ENCODE peak calls at places on chromosomes 13 and 19, in six cellular contexts. Q is GM12865, Y is psoas muscle, J is A549, K is Peyer's patch, O is foreskin fibroblast. T is an unnamed sample.

GRCh38 chr13:99307648-99308339 is 595 bp upstream of the GPR183 start:
- DNase-seq in Q (peak), Y (no peak), J (no peak), K (no peak), O (peak), T (peak)

GRCh38 chr13:99086869-99087129 is 108.9 kb upstream of the DOCK9 start:
- DNase-seq in Q (no peak), Y (no peak), J (peak), K (peak), O (peak), T (no peak)

GRCh38 chr13:49986471-49986870 is 10.4 kb upstream of the TRIM13 start:
- DNase-seq in Q (no peak), Y (no peak), J (no peak), K (no peak), O (no peak), T (no peak)

GRCh38 chr13:51726446-51727185 is 77.3 kb downstream of the DHRS12 start:
- DNase-seq in Q (no peak), Y (no peak), J (no peak), K (no peak), O (peak), T (peak)

GRCh38 chr13:61253105-61253877 is 162.4 kb downstream of the PCDH20 start:
- DNase-seq in Q (peak), Y (no peak), J (no peak), K (no peak), O (no peak), T (no peak)

GRCh38 chr19:29680447-29680846 is 15.2 kb downstream of the PLEKHF1 start:
- DNase-seq in Q (peak), Y (peak), J (no peak), K (peak), O (no peak), T (no peak)

GRCh38 chr19:36488816-36489138 is 584 bp downstream of the ZNF566 start:
- DNase-seq in Q (peak), Y (peak), J (peak), K (no peak), O (peak), T (no peak)

GRCh38 chr19:33390908-33391630 is 17.6 kb downstream of the CEBPG start:
- DNase-seq in Q (no peak), Y (no peak), J (no peak), K (peak), O (no peak), T (no peak)

GRCh38 chr13:108924154-108924940 is 294.9 kb downstream of the MYO16 start:
- DNase-seq in Q (no peak), Y (no peak), J (no peak), K (no peak), O (no peak), T (no peak)

GRCh38 chr19:42081584-42082258 is 5.8 kb downstream of the ZNF574 start:
- DNase-seq in Q (peak), Y (no peak), J (peak), K (no peak), O (peak), T (no peak)

GRCh38 chr13:103525530-103525929 is 459.3 kb upstream of the SLC10A2 start:
- DNase-seq in Q (no peak), Y (no peak), J (no peak), K (no peak), O (no peak), T (no peak)

GRCh38 chr13:25171170-25171516 is 945 bp downstream of the AMER2 start:
- DNase-seq in Q (no peak), Y (no peak), J (no peak), K (no peak), O (no peak), T (no peak)

GRCh38 chr19:21202865-21203494 is 61.1 kb downstream of the ZNF431 start:
- DNase-seq in Q (peak), Y (no peak), J (peak), K (no peak), O (no peak), T (no peak)

GRCh38 chr13:95641961-95642621 is 2.4 kb downstream of the DZIP1 start:
- DNase-seq in Q (peak), Y (peak), J (no peak), K (peak), O (peak), T (no peak)

GRCh38 chr19:33388231-33388816 is 14.8 kb downstream of the CEBPG start:
- DNase-seq in Q (no peak), Y (peak), J (no peak), K (peak), O (no peak), T (no peak)

GRCh38 chr19:6442087-6442688 is 8.6 kb upstream of the SLC25A41 start:
- DNase-seq in Q (no peak), Y (no peak), J (no peak), K (no peak), O (no peak), T (no peak)

GRCh38 chr13:67977081-67977480 is 746.9 kb upstream of the PCDH9 start:
- DNase-seq in Q (no peak), Y (no peak), J (no peak), K (no peak), O (no peak), T (no peak)

GRCh38 chr13:38686635-38687245 is at the start of gene FREM2:
- DNase-seq in Q (no peak), Y (peak), J (peak), K (peak), O (no peak), T (no peak)

GRCh38 chr13:40102854-40103253 is 447.4 kb downstream of the COG6 start:
- DNase-seq in Q (no peak), Y (no peak), J (peak), K (no peak), O (peak), T (no peak)

GRCh38 chr13:32153056-32153455 is 121.5 kb downstream of the FRY start:
- DNase-seq in Q (no peak), Y (no peak), J (no peak), K (no peak), O (peak), T (peak)

GRCh38 chr13:69524459-69525155 is 583.0 kb upstream of the ATXN8OS start:
- DNase-seq in Q (no peak), Y (no peak), J (no peak), K (no peak), O (no peak), T (no peak)

GRCh38 chr19:32227561-32228165 is 117.7 kb upstream of the ZNF507 start:
- DNase-seq in Q (no peak), Y (no peak), J (no peak), K (no peak), O (no peak), T (no peak)

GRCh38 chr19:47756627-47756929 is 11.2 kb downstream of the NOP53 start:
- DNase-seq in Q (no peak), Y (no peak), J (no peak), K (no peak), O (no peak), T (no peak)

GRCh38 chr19:20351244-20351643 is 184.2 kb downstream of the ZNF486 start:
- DNase-seq in Q (no peak), Y (no peak), J (no peak), K (no peak), O (no peak), T (no peak)

GRCh38 chr19:39381910-39382611 is 8.8 kb downstream of the PAF1 start:
- DNase-seq in Q (no peak), Y (no peak), J (no peak), K (no peak), O (no peak), T (no peak)

GRCh38 chr19:14478113-14478545 is 3.0 kb upstream of the PTGER1 start:
- DNase-seq in Q (no peak), Y (no peak), J (no peak), K (no peak), O (no peak), T (no peak)

GRCh38 chr13:79349011-79349410 is 57.0 kb downstream of the RBM26 start:
- DNase-seq in Q (no peak), Y (no peak), J (no peak), K (no peak), O (no peak), T (no peak)

GRCh38 chr19:44890366-44891015 is 563 bp upstream of the TOMM40 start:
- DNase-seq in Q (no peak), Y (no peak), J (peak), K (no peak), O (peak), T (peak)
- TF ChIP-seq CTCF in Q (no peak), Y (no peak), J (no peak), K (no peak), O (no peak), T (no peak)

GRCh38 chr13:110131424-110131823 is 175.5 kb downstream of the COL4A1 start:
- DNase-seq in Q (no peak), Y (no peak), J (no peak), K (no peak), O (no peak), T (no peak)
- TF ChIP-seq CTCF in Q (no peak), Y (no peak), J (no peak), K (no peak), O (no peak), T (no peak)

DNA sequence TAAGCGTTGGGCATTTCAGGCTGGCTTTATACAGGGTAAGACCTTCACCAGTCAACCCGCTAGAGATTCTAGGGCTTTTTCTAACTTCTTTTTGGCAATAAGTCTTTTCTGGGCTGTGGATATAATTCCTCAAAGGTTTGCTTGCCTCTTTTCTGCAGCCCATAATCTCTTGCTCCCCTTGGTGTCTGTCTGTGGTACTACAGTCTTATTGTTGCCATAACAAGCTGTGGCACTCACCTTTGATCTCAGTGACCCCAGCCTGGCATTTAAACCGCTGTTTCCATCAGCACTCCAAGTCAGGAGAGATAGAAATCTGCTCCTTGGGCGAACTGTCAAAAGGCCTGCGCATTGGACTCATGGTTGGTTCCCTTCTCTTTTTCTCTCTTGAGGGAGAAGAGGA is 14.5 kb upstream of the MPHOSPH8 start:
- DNase-seq in Q (peak), Y (no peak), J (no peak), K (no peak), O (peak), T (no peak)
- TF ChIP-seq CTCF in Q (peak), Y (no peak), J (peak), K (peak), O (peak), T (peak)

DNA sequence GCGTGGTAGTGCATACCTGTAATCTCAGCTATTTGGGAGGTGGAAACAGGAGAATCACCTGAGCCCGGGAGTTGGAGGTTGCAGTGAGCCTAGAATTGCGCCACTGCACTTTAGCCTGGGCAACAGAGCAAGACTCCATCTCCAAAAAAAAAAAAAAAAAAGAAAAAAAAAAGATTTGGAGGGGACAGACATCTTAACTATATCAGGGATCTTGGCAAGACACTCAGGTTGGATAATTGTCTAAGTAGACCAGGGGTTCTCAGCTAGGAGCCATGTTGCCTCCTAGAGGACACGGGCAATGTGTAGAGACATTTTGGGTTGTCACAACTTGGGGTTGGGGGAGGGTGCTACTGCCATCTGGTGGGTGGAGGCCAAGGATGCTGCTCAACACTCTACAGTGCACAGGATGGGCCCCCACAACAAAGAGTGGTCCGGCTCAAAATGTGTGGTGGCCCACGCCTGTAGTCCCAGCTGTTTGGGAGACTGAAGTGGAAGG is 1.9 kb upstream of the ZNF580 start:
- DNase-seq in Q (peak), Y (peak), J (peak), K (peak), O (no peak), T (no peak)
- TF ChIP-seq CTCF in Q (peak), Y (peak), J (peak), K (peak), O (peak), T (peak)

GRCh38 chr19:51593969-51594773 is 23.1 kb downstream of the ZNF175 start:
- DNase-seq in Q (peak), Y (peak), J (peak), K (peak), O (peak), T (peak)
- TF ChIP-seq CTCF in Q (no peak), Y (no peak), J (no peak), K (no peak), O (no peak), T (no peak)

DNA sequence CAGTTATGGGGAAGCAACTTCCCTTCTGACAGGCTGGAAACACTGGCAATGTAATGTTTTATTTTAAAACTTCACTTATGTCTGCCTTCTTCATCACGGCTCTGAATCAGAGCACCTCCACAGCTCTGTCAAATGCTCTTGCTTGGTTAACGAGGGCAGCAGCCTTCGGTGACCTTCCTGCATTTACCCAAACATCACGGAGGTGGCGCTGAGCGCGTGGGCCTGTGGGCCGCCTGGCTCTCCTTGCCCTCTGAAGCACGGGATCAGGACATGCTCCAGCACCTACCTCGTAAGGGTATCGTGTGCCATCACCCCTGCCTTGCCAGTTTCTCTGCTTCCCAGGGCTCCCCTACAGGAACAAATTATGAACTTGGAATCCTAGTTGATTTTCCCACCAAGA is 310.0 kb downstream of the TEX29 start:
- DNase-seq in Q (no peak), Y (no peak), J (no peak), K (no peak), O (no peak), T (no peak)
- TF ChIP-seq CTCF in Q (no peak), Y (no peak), J (no peak), K (no peak), O (no peak), T (no peak)

GRCh38 chr13:41398494-41399190 is 58.7 kb upstream of the RGCC start:
- DNase-seq in Q (no peak), Y (no peak), J (no peak), K (no peak), O (no peak), T (no peak)

GRCh38 chr13:41402695-41403511 is 54.4 kb upstream of the RGCC start:
- DNase-seq in Q (no peak), Y (no peak), J (no peak), K (no peak), O (no peak), T (no peak)

GRCh38 chr13:41403983-41404382 is 53.4 kb upstream of the RGCC start:
- DNase-seq in Q (no peak), Y (no peak), J (no peak), K (no peak), O (no peak), T (no peak)

GRCh38 chr13:41405367-41405766 is 52.0 kb upstream of the RGCC start:
- DNase-seq in Q (no peak), Y (no peak), J (no peak), K (no peak), O (no peak), T (no peak)

DNA sequence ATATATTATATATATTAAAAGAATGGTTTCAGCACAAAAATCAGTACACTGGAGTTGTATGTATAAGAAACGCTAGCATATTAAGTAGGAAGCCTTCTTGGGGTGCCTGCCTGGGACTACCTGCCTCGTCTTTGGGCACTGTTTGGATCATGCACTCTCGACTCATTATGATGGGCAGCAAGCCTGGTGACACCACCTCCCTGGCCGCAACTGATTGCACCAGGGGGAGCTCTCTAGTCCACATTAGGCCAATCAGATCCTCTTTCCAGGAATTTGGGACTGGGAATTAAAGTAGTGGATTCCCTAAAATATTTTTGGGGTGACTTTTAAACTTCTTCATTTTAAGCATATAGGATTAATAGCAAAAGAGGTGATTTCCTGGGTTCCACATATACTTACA is 56.0 kb upstream of the RGCC start:
- DNase-seq in Q (no peak), Y (no peak), J (no peak), K (no peak), O (no peak), T (no peak)
- TF ChIP-seq CTCF in Q (no peak), Y (no peak), J (no peak), K (no peak), O (no peak), T (no peak)

T was measured in AG04449.